ENCODE peak calls at places on chromosome 1, in six cellular contexts. S is stomach, C is mucosa of descending colon, O is fibroblast of the aortic adventitia, W is right atrium auricular region, X is activated B cell treated with CpG ODN at 0.5 μM for 24 hours. V is an unnamed sample.

GRCh38 chr1:235642021-235642942 is 7.3 kb downstream of the GNG4 start:
- DNase-seq in C (peak; percentile 42), S (peak; percentile 37), W (no peak), O (no peak), X (no peak), V (no peak)

GRCh38 chr1:243798726-243799125 is 51.3 kb downstream of the AKT3 start:
- DNase-seq in S (no peak), C (no peak), X (no peak), W (no peak), O (peak; percentile 84), V (no peak)

GRCh38 chr1:157091668-157092273 is 7.8 kb downstream of the ETV3L start:
- DNase-seq in W (no peak), X (no peak), S (no peak), C (no peak), O (no peak), V (no peak)

GRCh38 chr1:36070349-36070748 is 13.5 kb upstream of the TEKT2 start:
- DNase-seq in S (no peak), W (no peak), X (no peak), O (no peak), C (no peak), V (no peak)

GRCh38 chr1:46197551-46198025 is 646 bp downstream of the POMGNT1 start:
- DNase-seq in X (no peak), W (no peak), C (peak; percentile 55), O (no peak), S (no peak), V (no peak)

GRCh38 chr1:66265796-66266195 is 268.2 kb upstream of the SGIP1 start:
- DNase-seq in W (no peak), C (no peak), O (no peak), X (no peak), S (no peak), V (no peak)

GRCh38 chr1:90127288-90127953 is 132.5 kb downstream of the ZNF326 start:
- DNase-seq in O (no peak), W (no peak), S (no peak), C (no peak), X (no peak), V (no peak)

GRCh38 chr1:21622466-21623315 is 46.5 kb downstream of the RAP1GAP start:
- DNase-seq in X (peak; percentile 45), S (peak; percentile 81), W (no peak), O (no peak), C (peak; percentile 82), V (no peak)

GRCh38 chr1:86567936-86568335 is 21.1 kb downstream of the CLCA4 start:
- DNase-seq in X (no peak), C (no peak), W (no peak), O (no peak), S (no peak), V (no peak)

GRCh38 chr1:222009105-222009730 is 267.3 kb upstream of the DUSP10 start:
- DNase-seq in C (no peak), S (no peak), W (no peak), O (peak; percentile 44), X (no peak), V (no peak)

GRCh38 chr1:101506541-101507164 is 269.8 kb downstream of the S1PR1 start:
- DNase-seq in W (no peak), O (peak; percentile 51), S (no peak), C (no peak), X (no peak), V (no peak)

GRCh38 chr1:174703309-174703708 is 255.5 kb downstream of the GPR52 start:
- DNase-seq in W (no peak), C (no peak), S (no peak), X (no peak), O (no peak), V (no peak)

GRCh38 chr1:162056043-162056442 is 13.4 kb upstream of the NOS1AP start:
- DNase-seq in O (peak; percentile 74), X (no peak), S (peak; percentile 70), W (no peak), C (peak; percentile 58), V (no peak)

GRCh38 chr1:117812868-117813511 is 116.4 kb downstream of the GDAP2 start:
- DNase-seq in W (no peak), O (peak; percentile 83), S (no peak), C (no peak), X (no peak), V (no peak)

GRCh38 chr1:117809764-117810163 is 119.7 kb downstream of the GDAP2 start:
- DNase-seq in W (no peak), C (no peak), S (no peak), O (peak; percentile 62), X (no peak), V (no peak)

GRCh38 chr1:117815926-117816325 is 113.5 kb downstream of the GDAP2 start:
- DNase-seq in C (no peak), O (no peak), X (no peak), W (no peak), S (no peak), V (no peak)

GRCh38 chr1:117815105-117815812 is 114.2 kb downstream of the GDAP2 start:
- DNase-seq in O (peak; percentile 80), W (no peak), S (no peak), X (no peak), C (no peak), V (no peak)

GRCh38 chr1:117810553-117810952 is 118.9 kb downstream of the GDAP2 start:
- DNase-seq in W (no peak), C (no peak), O (peak; percentile 30), S (no peak), X (no peak), V (no peak)
- TF ChIP-seq CTCF in W (no peak), C (no peak), O (no peak), S (no peak), X (no peak), V (no peak)

DNA sequence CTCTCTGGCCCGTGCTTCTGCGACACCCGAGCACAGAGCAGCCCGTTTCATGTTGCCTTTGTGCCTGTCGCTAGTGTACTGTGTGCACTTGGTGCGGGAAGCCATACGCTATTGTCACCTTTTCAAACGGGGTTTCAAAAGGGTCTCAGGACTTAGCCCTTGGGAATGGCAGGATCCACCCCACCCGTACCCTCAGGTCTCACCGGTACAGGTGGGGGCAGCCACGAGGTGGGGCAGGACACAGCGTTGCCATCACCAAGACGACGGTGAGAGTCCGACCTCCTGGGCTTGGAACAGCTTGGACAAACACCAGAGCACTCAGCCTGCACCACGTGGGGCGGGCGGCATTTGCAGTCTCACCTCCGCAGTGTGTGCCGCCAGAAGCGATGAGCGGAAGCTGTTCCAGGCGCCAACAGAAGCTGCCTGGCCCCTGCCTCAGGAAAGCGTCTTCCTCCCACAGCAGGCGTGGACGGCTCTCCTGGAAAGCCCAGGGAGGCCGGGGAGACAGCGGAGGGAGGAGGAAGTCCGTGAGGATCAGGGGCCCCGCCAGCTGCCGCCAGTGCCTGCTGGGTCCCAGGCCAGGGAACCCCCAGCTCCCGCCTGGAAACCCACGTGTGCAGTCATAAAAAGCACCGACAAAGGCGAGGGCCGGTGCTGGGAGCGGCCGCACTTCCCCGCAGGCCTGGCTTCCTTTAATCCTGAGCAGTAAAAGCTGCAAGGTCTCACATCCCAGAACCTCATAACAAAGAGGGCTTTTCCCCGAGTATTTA is 131.3 kb upstream of the ARHGEF16 start:
- DNase-seq in C (peak; percentile 75), W (no peak), O (no peak), S (peak; percentile 80), X (no peak), V (no peak)
- TF ChIP-seq CTCF in C (no peak), W (no peak), O (no peak), S (no peak), X (no peak), V (no peak)

DNA sequence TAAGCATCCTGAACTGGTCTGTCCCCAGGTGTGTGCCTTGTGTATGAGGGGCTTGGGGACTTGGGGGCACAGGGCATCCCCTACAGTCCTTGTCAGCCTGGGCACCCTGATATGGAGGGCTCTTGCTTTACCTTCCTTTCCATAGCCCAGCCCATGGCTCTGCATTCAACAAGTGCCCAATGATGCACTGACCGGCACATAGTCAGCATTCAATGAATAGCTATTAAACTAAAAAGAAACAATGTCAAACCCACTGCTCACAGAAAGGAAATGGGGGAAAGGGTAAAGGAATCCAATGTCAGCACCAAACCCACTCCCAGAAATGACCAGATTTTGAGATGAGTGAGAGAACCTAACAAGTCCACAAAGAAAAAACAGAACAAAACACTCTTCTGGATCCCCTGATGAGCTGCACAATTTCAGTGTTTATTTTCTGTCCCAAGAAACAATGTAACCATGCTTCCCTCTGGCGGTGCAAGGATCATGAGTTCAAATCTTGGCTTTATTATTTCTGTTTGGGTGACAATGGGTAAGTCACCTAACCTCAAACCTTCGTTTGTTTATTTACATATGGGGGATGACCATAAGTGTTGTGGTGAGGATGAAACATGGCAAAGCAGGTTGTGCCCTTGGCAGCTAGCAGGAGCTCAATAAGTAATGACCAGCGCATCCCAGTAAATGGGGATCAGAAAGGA is 22.0 kb downstream of the SYT6 start:
- DNase-seq in C (no peak), W (no peak), X (no peak), S (no peak), O (peak; percentile 28), V (no peak)
- TF ChIP-seq CTCF in C (no peak), W (no peak), X (no peak), S (no peak), O (no peak), V (no peak)

GRCh38 chr1:115593365-115594259 is 48.2 kb upstream of the VANGL1 start:
- DNase-seq in W (no peak), O (peak; percentile 47), S (no peak), C (no peak), X (no peak), V (peak; percentile 64)

GRCh38 chr1:115595279-115596079 is 46.3 kb upstream of the VANGL1 start:
- DNase-seq in O (peak; percentile 99), W (peak; percentile 94), C (peak; percentile 86), X (peak; percentile 31), S (peak; percentile 82), V (peak; percentile 85)

GRCh38 chr1:115596080-115596795 is 45.5 kb upstream of the VANGL1 start:
- DNase-seq in X (no peak), S (no peak), O (peak; percentile 61), W (no peak), C (no peak), V (no peak)

DNA sequence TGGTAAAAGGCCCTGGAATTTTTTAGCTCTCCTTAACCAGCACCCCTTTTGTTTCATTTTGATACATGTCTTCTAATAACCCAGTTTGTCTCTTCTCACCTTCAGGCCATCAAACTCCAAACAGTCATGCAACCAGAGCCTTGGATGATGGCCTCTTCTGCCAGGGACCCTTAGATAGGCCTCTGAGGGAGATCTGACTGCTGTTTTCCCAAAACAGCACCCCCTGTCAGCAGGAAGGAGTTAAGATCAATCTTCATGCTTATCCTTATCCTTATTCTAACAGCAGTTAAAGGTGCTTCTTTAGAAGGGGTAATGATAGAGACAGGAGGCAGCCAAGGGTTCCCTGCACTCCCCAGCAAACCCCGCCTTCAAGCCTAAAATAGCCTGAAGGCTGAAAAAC is 49.5 kb upstream of the VANGL1 start:
- DNase-seq in X (no peak), W (no peak), C (no peak), O (no peak), S (no peak), V (no peak)
- TF ChIP-seq CTCF in X (no peak), W (no peak), C (no peak), O (no peak), S (no peak), V (no peak)

GRCh38 chr1:151839457-151840409 is at the start of gene C2CD4D:
- DNase-seq in S (peak; percentile 76), W (no peak), O (no peak), C (peak; percentile 88), X (peak; percentile 52), V (no peak)
- TF ChIP-seq CTCF in S (peak; percentile 17), W (no peak), O (no peak), C (no peak), X (no peak), V (no peak)